ENCODE peak calls at places on chromosomes 4 and X, in four cellular contexts. L is stimulated activated CD4-positive, alpha-beta T cell treated with anti-CD3 and anti-CD28 coated beads, Interleukin-15, amount 100 ng/mL, for 1 hour; O is T47D; H is HFF-Myc. W is an unnamed sample.

GRCh38 chr4:2913168-2913567 is 50.0 kb downstream of the NOP14 start:
- DNase-seq in L (no peak), O (no peak), H (no peak), W (no peak)

GRCh38 chrX:1239681-1240142 is 27.3 kb upstream of the CRLF2 start:
- DNase-seq in O (no peak), L (no peak), H (no peak), W (peak)

GRCh38 chrX:118773782-118774181 is 46.4 kb downstream of the IL13RA1 start:
- DNase-seq in H (no peak), O (no peak), L (no peak), W (no peak)

GRCh38 chr4:24262084-24262483 is 322.3 kb downstream of the DHX15 start:
- DNase-seq in O (no peak), H (no peak), L (no peak), W (no peak)

GRCh38 chr4:82491251-82491960 is 61.0 kb downstream of the ENOPH1 start:
- DNase-seq in O (no peak), H (no peak), L (no peak), W (no peak)

GRCh38 chr4:7854211-7854610 is 85.5 kb downstream of the AFAP1 start:
- DNase-seq in L (no peak), O (no peak), H (no peak), W (no peak)

GRCh38 chrX:15911729-15912550 is 57.3 kb upstream of the AP1S2 start:
- DNase-seq in O (no peak), L (no peak), H (no peak), W (no peak)

GRCh38 chrX:97683256-97683655 is 799.5 kb downstream of the RPA4 start:
- DNase-seq in O (no peak), L (no peak), H (no peak), W (no peak)

GRCh38 chr4:10066704-10067651 is 45.7 kb upstream of the SLC2A9 start:
- DNase-seq in L (no peak), O (no peak), H (no peak), W (no peak)

W was measured in breast epithelium.